ENCODE peak calls at places on chromosomes 6 and 20, in seven cellular contexts. M is CD8-positive, alpha-beta T cell; U is AG04450; W is right cardiac atrium; D is fibroblast of lung; C is breast epithelium; N is CD8-positive, alpha-beta memory T cell. I is an unnamed sample. For H3K9me3 and H3K27me3, the result is how much of the 10 kb centered on the place peaks cover.

GRCh38 chr20:34547844-34548613 is 10.5 kb upstream of the MAP1LC3A start:
- DNase-seq in M (no peak), U (no peak), W (no peak), D (no peak), C (no peak), N (no peak), I (no peak)

GRCh38 chr6:138227316-138227781 is 9.1 kb upstream of the PBOV1 start:
- DNase-seq in M (no peak), U (no peak), W (no peak), D (no peak), C (peak), N (no peak), I (no peak)

GRCh38 chr6:52346503-52346902 is 15.4 kb upstream of the PAQR8 start:
- DNase-seq in M (no peak), U (no peak), W (no peak), D (no peak), C (no peak), N (no peak), I (peak)

GRCh38 chr6:6556162-6556737 is 32.3 kb upstream of the LY86 start:
- DNase-seq in M (no peak), U (no peak), W (no peak), D (peak), C (no peak), N (no peak), I (no peak)

GRCh38 chr20:39333211-39333610 is 371.1 kb downstream of the DHX35 start:
- DNase-seq in M (no peak), U (no peak), W (no peak), D (no peak), C (no peak), N (no peak), I (no peak)

GRCh38 chr6:100084301-100085161 is 90.5 kb upstream of the MCHR2 start:
- DNase-seq in M (no peak), U (no peak), W (no peak), D (peak), C (no peak), N (no peak), I (no peak)

GRCh38 chr6:31970604-31971271 is 1.2 kb downstream of the DXO start:
- DNase-seq in M (no peak), U (no peak), W (peak), D (no peak), C (no peak), N (no peak), I (peak)

GRCh38 chr20:15637971-15638754 is 935.1 kb downstream of the KIF16B start:
- DNase-seq in M (no peak), U (no peak), W (no peak), D (no peak), C (no peak), N (no peak), I (no peak)

GRCh38 chr20:19786311-19786710 is 28.3 kb downstream of the RIN2 start:
- DNase-seq in M (no peak), U (peak), W (peak), D (peak), C (no peak), N (no peak), I (peak)

GRCh38 chr6:137846772-137847313 is 20.2 kb upstream of the TNFAIP3 start:
- DNase-seq in M (no peak), U (no peak), W (peak), D (no peak), C (no peak), N (no peak), I (no peak)

GRCh38 chr20:32132911-32133549 is 23.5 kb downstream of the TM9SF4 start:
- DNase-seq in M (no peak), U (no peak), W (no peak), D (no peak), C (no peak), N (no peak), I (no peak)

GRCh38 chr6:144697389-144697788 is 412.3 kb downstream of the UTRN start:
- DNase-seq in M (no peak), U (no peak), W (no peak), D (no peak), C (no peak), N (peak), I (no peak)

GRCh38 chr20:51788822-51789221 is 13.5 kb downstream of the SALL4 start:
- DNase-seq in M (no peak), U (no peak), W (no peak), D (no peak), C (no peak), N (no peak), I (no peak)

GRCh38 chr6:107124934-107125348 is 9.6 kb upstream of the BEND3 start:
- DNase-seq in M (no peak), U (no peak), W (no peak), D (no peak), C (no peak), N (no peak), I (no peak)

GRCh38 chr6:146546440-146546839 is 2.8 kb downstream of the RAB32 start:
- DNase-seq in M (no peak), U (peak), W (no peak), D (peak), C (no peak), N (no peak), I (peak)

GRCh38 chr6:113396644-113397201 is 460.4 kb upstream of the MARCKS start:
- DNase-seq in M (no peak), U (no peak), W (no peak), D (no peak), C (no peak), N (no peak), I (no peak)

GRCh38 chr6:31888281-31889258 is 8.9 kb downstream of the EHMT2 start:
- DNase-seq in M (no peak), U (no peak), W (peak), D (no peak), C (no peak), N (peak), I (no peak)

GRCh38 chr20:51525241-51526104 is 17.0 kb downstream of the NFATC2 start:
- DNase-seq in M (no peak), U (no peak), W (no peak), D (no peak), C (no peak), N (no peak), I (no peak)

GRCh38 chr20:46071573-46071972 is 18.2 kb downstream of the NCOA5 start:
- DNase-seq in M (no peak), U (no peak), W (no peak), D (no peak), C (no peak), N (no peak), I (no peak)

GRCh38 chr6:161922631-161923119 is 648.8 kb upstream of the AGPAT4 start:
- DNase-seq in M (no peak), U (peak), W (peak), D (peak), C (no peak), N (no peak), I (peak)

GRCh38 chr6:159941286-159942113 is 27.4 kb upstream of the IGF2R start:
- DNase-seq in M (no peak), U (no peak), W (no peak), D (peak), C (no peak), N (peak), I (no peak)

GRCh38 chr20:62508641-62509051 is 32.9 kb upstream of the GATA5 start:
- DNase-seq in M (no peak), U (no peak), W (no peak), D (no peak), C (no peak), N (no peak), I (no peak)

GRCh38 chr6:53112404-53112803 is 36.2 kb downstream of the GCM1 start:
- DNase-seq in M (no peak), U (no peak), W (no peak), D (no peak), C (peak), N (no peak), I (no peak)

GRCh38 chr6:92779758-92780157 is 639.6 kb downstream of the EPHA7 start:
- DNase-seq in M (no peak), U (peak), W (no peak), D (peak), C (no peak), N (no peak), I (peak)

GRCh38 chr6:29563435-29563834 is 3.9 kb upstream of the UBD start:
- DNase-seq in M (no peak), U (no peak), W (no peak), D (no peak), C (no peak), N (no peak), I (no peak)

GRCh38 chr6:90083891-90084290 is 189.6 kb downstream of the GJA10 start:
- DNase-seq in M (no peak), U (no peak), W (no peak), D (no peak), C (no peak), N (peak), I (no peak)

GRCh38 chr6:166588691-166589333 is 2.3 kb upstream of the RAMACL start:
- DNase-seq in M (no peak), U (peak), W (no peak), D (no peak), C (no peak), N (no peak), I (peak)

GRCh38 chr6:2725999-2726567 is 24.6 kb downstream of the MYLK4 start:
- DNase-seq in M (no peak), U (no peak), W (peak), D (peak), C (no peak), N (no peak), I (peak)

GRCh38 chr20:3398681-3399252 is 8.7 kb downstream of the DNAAF9 start:
- DNase-seq in M (no peak), U (peak), W (no peak), D (peak), C (no peak), N (no peak), I (no peak)

GRCh38 chr6:52994031-52994788 is 874 bp downstream of the GSTA4 start:
- DNase-seq in M (no peak), U (no peak), W (no peak), D (peak), C (no peak), N (no peak), I (peak)

GRCh38 chr6:167267896-167268528 is 23.1 kb upstream of the UNC93A start:
- DNase-seq in M (no peak), U (no peak), W (no peak), D (no peak), C (no peak), N (no peak), I (no peak)

GRCh38 chr20:57272883-57273282 is 6.4 kb upstream of the BMP7 start:
- DNase-seq in M (no peak), U (no peak), W (no peak), D (no peak), C (no peak), N (no peak), I (no peak)
- H3K4me3 ChIP-seq in M (no peak), U (no peak), W (no peak), D (no peak), C (no peak), N (no peak), I (no peak)

GRCh38 chr20:891121-892080 is 24.7 kb downstream of the ANGPT4 start:
- DNase-seq in M (no peak), U (no peak), W (peak), D (no peak), C (no peak), N (no peak), I (peak)
- H3K9me3 ChIP-seq in M (under half), U (under half), W (under half), D (under half), C (under half), N (under half), I (under half)

GRCh38 chr20:58854638-58855471 is 2.3 kb downstream of the GNAS start:
- DNase-seq in M (no peak), U (no peak), W (peak), D (no peak), C (no peak), N (no peak), I (no peak)
- H3K27me3 ChIP-seq in M (under half), U (half or more), W (under half), D (under half), C (under half), N (under half), I (under half)

DNA sequence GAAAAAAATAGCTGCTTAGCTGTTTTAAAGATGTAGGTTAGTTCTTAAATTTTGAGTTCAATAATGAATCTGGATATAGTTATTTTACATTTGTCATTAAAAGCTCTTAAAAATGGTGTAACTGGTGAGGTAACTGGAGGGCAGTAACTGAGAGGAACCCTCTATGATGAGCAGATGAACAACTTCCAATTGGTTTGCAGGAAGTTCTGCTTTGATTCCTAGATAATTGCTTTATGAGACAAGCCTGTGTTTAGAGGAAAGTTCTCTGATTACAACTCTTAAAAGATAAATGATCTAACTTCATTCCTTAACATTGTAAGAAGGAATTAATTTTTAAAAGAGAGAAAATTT is 8.5 kb downstream of the MYLIP start:
- DNase-seq in M (no peak), U (no peak), W (no peak), D (no peak), C (no peak), N (no peak), I (no peak)
- H3K4me3 ChIP-seq in M (no peak), U (no peak), W (no peak), D (no peak), C (peak), N (no peak), I (no peak)

GRCh38 chr20:29497261-29497671 is 1760.2 kb upstream of the DEFB115 start:
- DNase-seq in M (no peak), U (no peak), W (peak), D (peak), C (no peak), N (peak), I (no peak)
- H3K9me3 ChIP-seq in M (under half), U (under half), W (under half), D (under half), C (under half), N (under half), I (under half)

GRCh38 chr20:6707231-6707870 is 60.1 kb upstream of the BMP2 start:
- DNase-seq in M (no peak), U (no peak), W (no peak), D (no peak), C (no peak), N (no peak), I (no peak)
- H3K27me3 ChIP-seq in M (under half), U (under half), W (under half), D (under half), C (under half), N (under half), I (under half)

I was measured in MG63.